ENCODE peak calls at places on chromosome 22, in six cellular contexts. S is neural progenitor cell, P is heart left ventricle, E is colonic mucosa, B is adrenal gland, H is fibroblast of lung. Z is an unnamed sample.
A peak's percentile ranks its signal among the peaks of the same experiment; 100 is the strongest.

GRCh38 chr22:19174106-19175025 is 4.2 kb downstream of the SLC25A1 start:
- DNase-seq in H (peak; percentile 69), B (peak; percentile 88), S (peak; percentile 26), P (peak; percentile 47), E (no peak), Z (no peak)

GRCh38 chr22:45200862-45201511 is 37.3 kb downstream of the NUP50 start:
- DNase-seq in S (no peak), E (no peak), H (peak; percentile 93), B (no peak), P (no peak), Z (no peak)

GRCh38 chr22:40412441-40412840 is 42.0 kb downstream of the SGSM3 start:
- DNase-seq in S (no peak), H (no peak), B (no peak), E (no peak), P (no peak), Z (no peak)

GRCh38 chr22:43946391-43946680 is 8.9 kb upstream of the SAMM50 start:
- DNase-seq in S (peak; percentile 32), E (no peak), P (no peak), B (no peak), H (no peak), Z (no peak)

GRCh38 chr22:38697055-38697980 is 3.4 kb downstream of the JOSD1 start:
- DNase-seq in H (peak; percentile 77), E (peak; percentile 42), S (peak; percentile 9), P (peak; percentile 47), B (peak; percentile 51), Z (no peak)

GRCh38 chr22:43800970-43801369 is 11.1 kb downstream of the EFCAB6 start:
- DNase-seq in B (no peak), H (no peak), S (no peak), E (no peak), P (no peak), Z (no peak)

GRCh38 chr22:28002863-28003565 is 84.0 kb upstream of the PITPNB start:
- DNase-seq in S (no peak), E (no peak), B (no peak), P (no peak), H (no peak), Z (no peak)

GRCh38 chr22:48302657-48303359 is 1524.9 kb downstream of the BRD1 start:
- DNase-seq in E (no peak), H (no peak), P (no peak), B (no peak), S (no peak), Z (no peak)

GRCh38 chr22:41568811-41569210 is 8.0 kb downstream of the CSDC2 start:
- DNase-seq in B (no peak), E (no peak), S (no peak), H (no peak), P (no peak), Z (no peak)

GRCh38 chr22:20750461-20751184 is 23.3 kb upstream of the SERPIND1 start:
- DNase-seq in S (no peak), E (peak; percentile 46), B (peak; percentile 85), P (peak; percentile 75), H (peak; percentile 86), Z (peak; percentile 38)

GRCh38 chr22:45159652-45160462 is 3.9 kb upstream of the NUP50 start:
- DNase-seq in H (peak; percentile 35), E (peak; percentile 49), S (peak; percentile 6), P (no peak), B (peak; percentile 52), Z (peak; percentile 33)

GRCh38 chr22:26364066-26365015 is 64.7 kb upstream of the ASPHD2 start:
- DNase-seq in E (peak; percentile 46), H (peak; percentile 77), B (peak; percentile 85), S (peak; percentile 95), P (peak; percentile 62), Z (peak; percentile 54)

GRCh38 chr22:33470456-33470855 is 412.3 kb upstream of the SYN3 start:
- DNase-seq in E (no peak), S (no peak), B (no peak), P (no peak), H (no peak), Z (no peak)

GRCh38 chr22:44394246-44395115 is 81.7 kb upstream of the SHISAL1 start:
- DNase-seq in E (no peak), H (no peak), P (peak; percentile 4), S (no peak), B (no peak), Z (no peak)

GRCh38 chr22:30312053-30312452 is 14.7 kb downstream of the TBC1D10A start:
- DNase-seq in S (no peak), E (no peak), H (peak; percentile 91), P (no peak), B (peak; percentile 73), Z (no peak)
- H3K4me1 ChIP-seq in S (no peaks in the 10 kb centered on the region), E (peaks cover 49% of the 10 kb centered on the region), H (peaks cover 32% of the 10 kb centered on the region), P (peaks cover 47% of the 10 kb centered on the region), B (peaks cover 93% of the 10 kb centered on the region), Z (peaks cover 87% of the 10 kb centered on the region)

DNA sequence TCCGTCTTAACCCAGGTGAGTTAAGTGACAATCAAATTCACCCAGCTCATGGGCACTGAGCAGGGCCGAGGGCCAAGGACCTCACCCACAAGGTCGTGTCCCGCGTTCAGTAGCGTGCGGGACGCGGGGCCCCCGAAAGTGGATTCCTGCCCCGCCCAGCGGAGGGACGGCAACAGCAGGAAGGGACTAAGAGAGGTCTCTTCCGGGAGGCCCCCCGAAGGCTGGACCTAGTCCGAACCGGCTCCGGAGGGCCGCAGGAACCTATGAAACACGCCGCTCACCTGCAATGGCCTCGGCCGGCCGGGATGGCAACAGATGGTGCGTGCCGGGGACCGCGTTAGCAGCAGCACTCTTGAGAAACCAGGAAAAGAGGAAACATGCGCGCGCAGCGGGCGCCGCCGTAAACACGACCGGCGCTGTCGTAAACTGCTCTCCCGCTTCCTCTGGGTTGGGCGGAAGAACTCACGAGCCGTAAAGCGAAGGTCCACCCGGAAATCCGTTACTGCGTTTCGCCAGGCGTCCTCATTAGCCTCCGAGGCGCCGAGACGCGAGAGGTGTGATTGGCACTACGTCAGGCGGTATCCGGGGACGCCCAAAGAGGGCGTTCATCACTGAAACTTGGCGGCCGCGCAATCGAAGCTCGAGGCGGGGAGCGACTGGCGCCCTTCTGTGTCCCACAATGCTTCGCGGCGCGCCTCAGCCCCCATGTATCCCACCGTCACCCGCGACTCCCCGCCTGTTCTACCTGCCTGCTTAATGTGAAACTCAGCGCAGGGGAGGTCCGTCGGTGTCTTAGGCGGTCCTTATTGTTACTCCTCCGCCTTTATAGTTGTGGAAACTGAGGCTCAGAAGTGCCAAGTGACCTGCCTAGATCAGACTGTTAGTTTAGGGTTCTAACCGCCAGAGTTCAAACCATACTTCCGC is at the start of gene EIF3D:
- DNase-seq in E (peak; percentile 99), H (peak; percentile 100), B (peak; percentile 98), P (peak; percentile 99), S (peak; percentile 99), Z (peak; percentile 99)
- TF ChIP-seq CTCF in E (no peak), H (no peak), B (peak; percentile 8), P (peak; percentile 7), S (no peak), Z (no peak)

GRCh38 chr22:24997023-24997422 is 44.5 kb downstream of the KIAA1671 start:
- DNase-seq in S (no peak), H (no peak), E (no peak), P (no peak), B (no peak), Z (no peak)
- H3K27ac ChIP-seq in S (peak overlapping the region; percentile 22), H (no peak overlapping the region), E (peak overlapping the region; percentile 27), P (peak overlapping the region; percentile 11), B (no peak overlapping the region), Z (peak overlapping the region; percentile 49)

DNA sequence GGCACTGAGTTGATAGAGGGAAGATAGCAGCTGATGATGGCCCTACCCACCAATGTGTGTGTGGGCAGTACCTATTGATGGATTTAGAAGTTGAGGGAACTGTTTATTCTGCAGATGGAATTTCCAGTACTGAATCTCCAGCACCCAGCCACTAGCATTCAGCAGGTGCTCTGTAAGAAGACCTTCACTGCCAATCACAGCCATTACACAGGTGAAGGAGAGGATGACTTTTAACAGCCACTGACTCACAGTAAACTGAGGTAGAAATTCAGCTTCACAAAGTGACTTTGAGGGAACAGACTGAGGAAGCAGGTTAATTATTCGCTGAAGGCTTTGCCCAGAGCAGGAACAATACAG is 107.8 kb downstream of the GGTLC2 start:
- DNase-seq in S (no peak), E (no peak), H (no peak), P (no peak), B (no peak), Z (no peak)
- H3K4me1 ChIP-seq in S (no peaks in the 10 kb centered on the region), E (no peaks in the 10 kb centered on the region), H (no peaks in the 10 kb centered on the region), P (no peaks in the 10 kb centered on the region), B (no peaks in the 10 kb centered on the region), Z (no peaks in the 10 kb centered on the region)